ENCODE peak calls at places on chromosomes 3 and 15, in five cellular contexts. One of them, this sample, is unnamed.

GRCh38 chr3:146177986-146178385 is 17.0 kb upstream of the PLOD2 start:
- DNase-seq in GM10248: no peak
- DNase-seq in hepatic stellate cell: no peak
- DNase-seq in smooth muscle cell of the brain vasculature: no peak
- DNase-seq in C1 segment of cervical spinal cord: no peak
- DNase-seq in this sample: no peak

GRCh38 chr3:99410789-99411311 is 227.5 kb upstream of the COL8A1 start:
- DNase-seq in C1 segment of cervical spinal cord: no peak
- DNase-seq in GM10248: no peak
- DNase-seq in smooth muscle cell of the brain vasculature: peak
- DNase-seq in hepatic stellate cell: peak
- DNase-seq in this sample: no peak

GRCh38 chr3:156360116-156360515 is 194.8 kb downstream of the SSR3 start:
- DNase-seq in GM10248: no peak
- DNase-seq in hepatic stellate cell: no peak
- DNase-seq in smooth muscle cell of the brain vasculature: no peak
- DNase-seq in C1 segment of cervical spinal cord: no peak
- DNase-seq in this sample: no peak

GRCh38 chr3:167814441-167814951 is 79.0 kb downstream of the SERPINI1 start:
- DNase-seq in hepatic stellate cell: peak
- DNase-seq in GM10248: no peak
- DNase-seq in smooth muscle cell of the brain vasculature: no peak
- DNase-seq in C1 segment of cervical spinal cord: peak
- DNase-seq in this sample: peak

GRCh38 chr3:189260556-189261493 is 89.1 kb downstream of the TPRG1 start:
- DNase-seq in GM10248: no peak
- DNase-seq in hepatic stellate cell: no peak
- DNase-seq in C1 segment of cervical spinal cord: no peak
- DNase-seq in smooth muscle cell of the brain vasculature: no peak
- DNase-seq in this sample: no peak

GRCh38 chr15:101170568-101171350 is 81.1 kb downstream of the CHSY1 start:
- DNase-seq in hepatic stellate cell: peak
- DNase-seq in smooth muscle cell of the brain vasculature: no peak
- DNase-seq in C1 segment of cervical spinal cord: no peak
- DNase-seq in GM10248: no peak
- DNase-seq in this sample: no peak

GRCh38 chr3:71796268-71796667 is 11.3 kb upstream of the PROK2 start:
- DNase-seq in hepatic stellate cell: no peak
- DNase-seq in GM10248: no peak
- DNase-seq in C1 segment of cervical spinal cord: no peak
- DNase-seq in smooth muscle cell of the brain vasculature: no peak
- DNase-seq in this sample: no peak

GRCh38 chr15:76189106-76189505 is 122.2 kb downstream of the ETFA start:
- DNase-seq in C1 segment of cervical spinal cord: no peak
- DNase-seq in smooth muscle cell of the brain vasculature: no peak
- DNase-seq in hepatic stellate cell: no peak
- DNase-seq in GM10248: no peak
- DNase-seq in this sample: no peak

GRCh38 chr3:119808843-119809242 is 26.9 kb downstream of the NR1I2 start:
- DNase-seq in smooth muscle cell of the brain vasculature: no peak
- DNase-seq in GM10248: no peak
- DNase-seq in hepatic stellate cell: no peak
- DNase-seq in C1 segment of cervical spinal cord: no peak
- DNase-seq in this sample: no peak